ENCODE peak calls at places on chromosomes 6 and 20, in six cellular contexts. G, V, A, D, B and H are unnamed samples.

GRCh38 chr6:45661667-45662066 is 283.9 kb upstream of the SUPT3H start:
- DNase-seq in A (peak), V (no peak), G (no peak), D (no peak), B (no peak), H (no peak)

GRCh38 chr6:20540683-20541082 is 6.4 kb downstream of the CDKAL1 start:
- DNase-seq in D (no peak), G (no peak), B (no peak), A (no peak), V (no peak), H (no peak)

GRCh38 chr6:160431231-160431630 is 83.1 kb downstream of the SLC22A3 start:
- DNase-seq in A (peak), B (no peak), V (no peak), D (no peak), G (peak), H (no peak)

GRCh38 chr20:4014031-4014474 is 1.3 kb downstream of the RNF24 start:
- DNase-seq in G (peak), V (no peak), D (no peak), A (peak), B (peak), H (peak)

GRCh38 chr20:57991211-57991841 is 237.1 kb downstream of the ANKRD60 start:
- DNase-seq in B (no peak), A (peak), G (no peak), D (no peak), V (no peak), H (no peak)

GRCh38 chr6:34195726-34196115 is 41.0 kb upstream of the HMGA1 start:
- DNase-seq in D (no peak), V (no peak), B (peak), A (no peak), G (no peak), H (no peak)

GRCh38 chr6:161584051-161584450 is 310.2 kb upstream of the AGPAT4 start:
- DNase-seq in A (peak), G (no peak), V (no peak), D (no peak), B (no peak), H (no peak)

GRCh38 chr6:108195209-108195608 is 29.4 kb downstream of the NR2E1 start:
- DNase-seq in V (no peak), D (no peak), B (no peak), A (no peak), G (no peak), H (no peak)

GRCh38 chr20:19074828-19075516 is 137.5 kb upstream of the SLC24A3 start:
- DNase-seq in B (no peak), V (peak), G (no peak), A (no peak), D (no peak), H (peak)

GRCh38 chr6:97726378-97726777 is 443.4 kb upstream of the MMS22L start:
- DNase-seq in B (no peak), G (no peak), A (peak), V (no peak), D (no peak), H (no peak)

GRCh38 chr6:169618526-169619490 is 83.0 kb downstream of the WDR27 start:
- DNase-seq in G (no peak), A (peak), V (no peak), B (no peak), D (no peak), H (no peak)

GRCh38 chr6:154995241-154996162 is at the start of gene TIAM2:
- DNase-seq in D (peak), V (no peak), B (no peak), A (peak), G (peak), H (peak)

GRCh38 chr6:125948455-125948854 is 8.1 kb upstream of the HINT3 start:
- DNase-seq in B (no peak), A (no peak), V (no peak), D (no peak), G (no peak), H (no peak)

GRCh38 chr20:31894980-31895675 is 24.7 kb downstream of the TTLL9 start:
- DNase-seq in D (no peak), G (peak), A (peak), B (no peak), V (no peak), H (peak)

GRCh38 chr6:150866147-150867073 is 908 bp downstream of the MTHFD1L start:
- DNase-seq in G (peak), A (peak), B (peak), V (peak), D (peak), H (peak)

GRCh38 chr6:38354905-38355304 is 284.8 kb downstream of the BTBD9 start:
- DNase-seq in G (no peak), V (no peak), A (no peak), D (no peak), B (no peak), H (peak)

GRCh38 chr6:38354033-38354373 is 285.7 kb downstream of the BTBD9 start:
- DNase-seq in D (no peak), G (no peak), B (no peak), A (no peak), V (no peak), H (no peak)

GRCh38 chr6:38353310-38354032 is 286.3 kb downstream of the BTBD9 start:
- DNase-seq in D (no peak), G (no peak), A (no peak), V (no peak), B (no peak), H (no peak)

GRCh38 chr6:38352636-38353035 is 287.1 kb downstream of the BTBD9 start:
- DNase-seq in V (no peak), G (no peak), D (no peak), A (peak), B (no peak), H (no peak)

DNA sequence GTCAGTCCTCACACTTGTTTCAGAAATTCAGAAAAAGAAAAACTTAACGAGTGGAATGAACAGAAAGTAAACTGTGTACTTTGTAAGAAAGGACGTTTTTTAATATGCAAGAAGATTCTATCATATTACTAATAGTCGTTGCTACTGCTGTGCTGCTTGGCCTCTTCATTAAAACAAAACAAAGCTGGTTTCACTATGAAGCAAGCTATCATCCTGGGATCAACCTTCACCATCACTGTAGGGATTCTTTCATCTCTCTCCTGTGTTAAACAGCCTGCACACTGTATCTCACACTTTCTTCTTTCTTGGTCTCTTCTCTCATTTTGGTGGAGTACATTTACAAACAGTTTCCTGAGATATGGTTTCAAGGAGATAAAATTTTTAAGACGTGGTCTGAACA is 284.2 kb downstream of the BTBD9 start:
- DNase-seq in B (no peak), G (no peak), A (no peak), D (no peak), V (no peak), H (peak)
- TF ChIP-seq CTCF in B (no peak), G (no peak), A (no peak), D (no peak), V (no peak), H (no peak)

GRCh38 chr20:46539113-46539512 is 11.3 kb downstream of the OCSTAMP start:
- DNase-seq in A (no peak), B (no peak), V (no peak), G (no peak), D (no peak), H (no peak)
- TF ChIP-seq CTCF in A (peak), B (no peak), V (no peak), G (no peak), D (no peak), H (no peak)

GRCh38 chr6:12635375-12635774 is 81.2 kb upstream of the PHACTR1 start:
- DNase-seq in B (no peak), V (no peak), D (no peak), A (peak), G (no peak), H (no peak)

GRCh38 chr6:12640438-12640837 is 76.1 kb upstream of the PHACTR1 start:
- DNase-seq in V (no peak), B (no peak), D (no peak), G (no peak), A (no peak), H (no peak)

GRCh38 chr6:12635813-12636212 is 80.8 kb upstream of the PHACTR1 start:
- DNase-seq in A (peak), G (peak), V (no peak), B (no peak), D (no peak), H (no peak)

GRCh38 chr6:12636336-12636735 is 80.2 kb upstream of the PHACTR1 start:
- DNase-seq in V (no peak), B (no peak), D (no peak), G (no peak), A (no peak), H (no peak)

DNA sequence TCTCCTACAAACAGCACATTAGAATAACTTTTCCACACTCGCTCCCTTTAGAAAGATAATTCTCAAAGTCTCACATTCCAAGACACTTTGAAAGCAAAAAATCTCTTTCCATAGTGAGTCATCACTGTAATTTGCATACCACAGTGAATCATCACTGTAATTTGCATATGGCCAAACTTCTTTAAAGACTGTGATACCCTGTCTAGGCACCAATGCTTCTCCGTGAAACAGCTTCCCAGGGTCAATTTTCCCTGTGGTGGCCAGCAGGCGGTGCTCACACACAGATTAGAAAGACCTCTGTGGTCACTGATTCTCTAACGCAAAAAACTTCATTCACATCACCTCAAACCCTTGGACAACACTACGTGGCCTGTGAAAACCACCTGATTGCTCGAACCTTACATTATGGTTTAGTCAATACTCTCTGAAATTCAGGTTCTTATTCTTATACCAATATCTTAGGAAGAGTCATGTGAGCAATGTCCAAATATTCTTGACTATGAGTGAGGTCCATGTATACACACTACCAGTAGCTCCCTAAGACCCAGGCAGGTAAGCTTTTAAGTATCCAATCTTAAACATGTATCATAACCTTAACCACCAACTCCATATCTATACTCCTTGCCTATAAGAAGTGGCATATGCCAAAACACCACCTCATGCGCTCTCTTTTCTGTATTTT is 78.5 kb upstream of the PHACTR1 start:
- DNase-seq in B (peak), G (peak), A (peak), D (peak), V (no peak), H (peak)
- TF ChIP-seq CTCF in B (peak), G (peak), A (peak), D (peak), V (peak), H (peak)

GRCh38 chr6:142459267-142459666 is 157.5 kb downstream of the ADGRG6 start:
- DNase-seq in G (no peak), B (no peak), V (no peak), D (no peak), A (peak), H (no peak)

GRCh38 chr6:142457638-142458406 is 156.0 kb downstream of the ADGRG6 start:
- DNase-seq in D (no peak), G (no peak), B (no peak), A (no peak), V (no peak), H (no peak)

GRCh38 chr6:142455957-142456589 is 154.3 kb downstream of the ADGRG6 start:
- DNase-seq in D (no peak), G (no peak), A (no peak), B (no peak), V (no peak), H (no peak)

GRCh38 chr6:142462260-142462659 is 160.5 kb downstream of the ADGRG6 start:
- DNase-seq in V (no peak), D (no peak), G (no peak), B (no peak), A (no peak), H (no peak)

GRCh38 chr6:142458857-142459256 is 157.1 kb downstream of the ADGRG6 start:
- DNase-seq in B (no peak), A (no peak), V (no peak), G (no peak), D (no peak), H (no peak)
- TF ChIP-seq CTCF in B (no peak), A (no peak), V (no peak), G (no peak), D (no peak), H (no peak)

GRCh38 chr6:85346196-85346595 is 103.7 kb upstream of the NT5E start:
- DNase-seq in D (no peak), V (no peak), G (no peak), B (no peak), A (no peak), H (no peak)

GRCh38 chr6:85344996-85345395 is 104.9 kb upstream of the NT5E start:
- DNase-seq in A (peak), G (no peak), D (no peak), V (no peak), B (no peak), H (no peak)

GRCh38 chr6:85353012-85353411 is 96.9 kb upstream of the NT5E start:
- DNase-seq in B (no peak), V (no peak), D (no peak), A (no peak), G (no peak), H (no peak)

GRCh38 chr6:85347787-85348186 is 102.1 kb upstream of the NT5E start:
- DNase-seq in V (no peak), D (no peak), G (no peak), A (no peak), B (no peak), H (no peak)

GRCh38 chr6:85348643-85349042 is 101.2 kb upstream of the NT5E start:
- DNase-seq in B (no peak), D (no peak), V (no peak), G (no peak), A (no peak), H (no peak)
- TF ChIP-seq CTCF in B (no peak), D (no peak), V (no peak), G (peak), A (no peak), H (no peak)

DNA sequence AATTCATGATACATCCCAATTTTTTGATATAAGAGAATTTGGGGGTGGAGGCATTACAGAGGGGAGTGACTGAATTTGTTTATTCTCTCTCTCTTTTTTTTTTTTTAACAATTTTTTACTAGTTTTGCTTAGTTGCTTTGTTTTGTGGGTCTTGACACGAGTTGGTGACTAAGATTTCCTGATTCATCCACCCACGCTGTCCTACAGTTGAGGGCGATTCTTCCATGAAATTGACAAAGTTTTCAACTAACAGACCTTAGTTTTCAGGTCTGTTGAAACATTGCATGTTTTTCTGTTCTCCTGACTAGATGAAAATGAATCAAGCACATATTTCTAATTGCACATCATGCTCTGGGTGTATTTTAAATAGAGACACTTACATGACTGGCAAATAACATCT is 613.8 kb downstream of the TFAP2B start:
- DNase-seq in A (peak), D (no peak), B (no peak), G (no peak), V (no peak), H (no peak)
- TF ChIP-seq CTCF in A (no peak), D (no peak), B (no peak), G (no peak), V (no peak), H (no peak)

GRCh38 chr6:131688286-131688685 is 12.9 kb downstream of the OR2A4 start:
- DNase-seq in B (no peak), D (no peak), V (no peak), G (no peak), A (no peak), H (peak)

GRCh38 chr6:131696956-131697355 is 4.2 kb downstream of the OR2A4 start:
- DNase-seq in G (no peak), B (no peak), A (no peak), V (no peak), D (no peak), H (no peak)

GRCh38 chr6:131692589-131692988 is 8.6 kb downstream of the OR2A4 start:
- DNase-seq in G (no peak), V (no peak), D (no peak), B (no peak), A (no peak), H (no peak)

GRCh38 chr6:131694832-131695426 is 6.3 kb downstream of the OR2A4 start:
- DNase-seq in A (peak), G (peak), B (peak), D (peak), V (no peak), H (peak)

GRCh38 chr6:131693384-131693783 is 7.8 kb downstream of the OR2A4 start:
- DNase-seq in A (no peak), B (no peak), D (no peak), V (no peak), G (no peak), H (no peak)
- TF ChIP-seq CTCF in A (no peak), B (no peak), D (no peak), V (no peak), G (no peak), H (no peak)

GRCh38 chr20:56503911-56504310 is 20.6 kb upstream of the FAM209A start:
- DNase-seq in A (no peak), D (no peak), B (no peak), G (no peak), V (no peak), H (no peak)

GRCh38 chr20:56501116-56501515 is 23.4 kb upstream of the FAM209A start:
- DNase-seq in A (no peak), B (no peak), G (no peak), D (no peak), V (no peak), H (no peak)

GRCh38 chr20:56506103-56506502 is 18.4 kb upstream of the FAM209A start:
- DNase-seq in G (no peak), D (no peak), B (no peak), A (no peak), V (no peak), H (no peak)

DNA sequence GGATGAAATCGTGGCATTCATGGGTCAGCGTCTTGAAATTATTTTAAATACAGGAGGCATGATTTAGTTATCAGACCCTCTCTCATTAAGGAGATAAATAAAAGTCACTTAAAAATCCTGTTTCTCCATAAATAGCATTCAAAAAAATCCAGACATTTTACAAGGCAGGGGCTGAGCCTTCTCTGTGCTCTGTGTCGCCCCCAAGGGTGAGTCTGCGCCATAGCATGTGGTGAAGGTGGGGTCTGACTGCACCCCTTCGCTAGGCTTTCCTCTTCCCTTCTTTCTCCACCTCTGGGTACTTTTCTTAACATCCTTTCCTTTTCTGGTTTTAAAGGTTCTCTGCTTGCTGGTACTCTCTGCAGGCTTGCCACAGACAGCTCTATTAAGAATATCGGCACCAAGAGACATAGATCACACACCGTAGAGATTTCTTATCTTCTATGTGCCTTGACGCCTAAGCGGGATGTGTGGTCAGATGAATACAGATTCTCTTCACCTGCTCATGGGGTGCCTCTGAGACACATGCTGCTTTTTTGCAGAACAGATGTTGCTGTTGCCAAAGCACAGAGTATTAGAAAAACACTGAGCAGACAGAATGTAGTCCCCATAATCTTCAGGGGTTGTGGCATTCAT is 20.1 kb upstream of the FAM209A start:
- DNase-seq in G (no peak), A (no peak), V (no peak), D (peak), B (no peak), H (no peak)
- TF ChIP-seq CTCF in G (peak), A (peak), V (peak), D (peak), B (no peak), H (peak)

DNA sequence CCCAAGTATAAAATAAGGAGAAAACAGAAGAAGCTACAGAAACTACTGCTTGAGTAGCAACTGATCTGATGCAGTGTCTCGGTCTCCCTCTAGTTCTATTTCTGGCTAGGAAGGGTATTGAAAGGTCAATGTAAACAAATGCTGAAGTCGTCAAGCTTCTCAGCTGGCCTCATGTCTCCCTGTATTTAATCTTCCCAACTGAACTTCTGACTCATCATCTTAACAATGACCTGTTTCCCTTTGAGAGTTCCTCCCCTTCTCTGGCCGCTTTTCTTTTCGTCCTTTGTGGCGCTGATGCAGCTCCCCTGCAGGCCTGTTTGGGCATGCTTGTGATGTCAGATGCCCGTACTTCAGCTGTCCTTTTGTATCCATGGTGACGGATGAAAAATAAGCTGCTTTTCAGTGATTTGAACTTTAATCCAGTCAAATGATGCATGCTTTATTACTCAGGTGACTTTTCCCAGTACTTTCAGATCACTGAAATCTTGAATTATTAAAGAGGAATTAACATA is 7.8 kb upstream of the LCA5 start:
- DNase-seq in D (peak), B (peak), A (peak), V (no peak), G (peak), H (peak)
- TF ChIP-seq CTCF in D (peak), B (peak), A (peak), V (peak), G (peak), H (peak)